ENCODE peak calls at places on chromosomes 5 and 9, in ten cellular contexts. G, X, W, A, F, N, H, J, D and V are unnamed samples.
A peak's percentile ranks its signal among the peaks of the same experiment; 100 is the strongest.

GRCh38 chr5:134007581-134008256 is 2.9 kb upstream of the VDAC1 start:
- DNase-seq in W (no peak), G (no peak), X (no peak), H (no peak), D (no peak), N (no peak), A (no peak), F (no peak), J (peak; percentile 61), V (no peak)

GRCh38 chr9:112570731-112571167 is 84.1 kb downstream of the KIAA1958 start:
- DNase-seq in J (no peak), N (no peak), X (no peak), W (peak; percentile 12), G (no peak), F (no peak), H (no peak), D (no peak), A (peak; percentile 81), V (no peak)

GRCh38 chr5:175895701-175896102 is 24.3 kb downstream of the CPLX2 start:
- DNase-seq in N (no peak), W (no peak), F (no peak), J (no peak), D (peak; percentile 55), A (no peak), H (no peak), G (peak; percentile 55), X (no peak), V (no peak)

GRCh38 chr9:104844710-104845109 is 80.8 kb downstream of the NIPSNAP3B start:
- DNase-seq in D (no peak), F (no peak), A (no peak), X (no peak), N (no peak), W (no peak), H (no peak), J (no peak), G (no peak), V (no peak)

GRCh38 chr9:5800969-5801738 is 31.8 kb downstream of the ERMP1 start:
- DNase-seq in D (no peak), N (no peak), W (no peak), F (no peak), X (no peak), A (no peak), H (no peak), J (peak; percentile 23), G (no peak), V (no peak)

GRCh38 chr5:14818931-14819790 is 52.4 kb downstream of the ANKH start:
- DNase-seq in X (no peak), J (no peak), W (no peak), G (no peak), D (no peak), N (no peak), A (no peak), H (no peak), F (no peak), V (no peak)

GRCh38 chr5:136020383-136021015 is 8.3 kb upstream of the TGFBI start:
- DNase-seq in H (no peak), F (no peak), A (no peak), W (no peak), N (peak; percentile 79), D (no peak), G (peak; percentile 17), X (peak; percentile 96), J (peak; percentile 95), V (no peak)

GRCh38 chr5:13660072-13660471 is 284.4 kb downstream of the DNAH5 start:
- DNase-seq in N (no peak), G (no peak), D (no peak), J (no peak), H (no peak), W (no peak), F (no peak), A (no peak), X (no peak), V (no peak)

GRCh38 chr9:134226221-134226930 is 62.0 kb upstream of the RNU6ATAC start:
- DNase-seq in W (no peak), A (no peak), X (no peak), N (peak; percentile 77), G (no peak), J (peak; percentile 87), D (no peak), F (no peak), H (no peak), V (no peak)

GRCh38 chr9:133647765-133648469 is 11.8 kb downstream of the DBH start:
- DNase-seq in J (no peak), W (no peak), G (no peak), X (no peak), N (no peak), D (no peak), H (no peak), F (no peak), A (no peak), V (no peak)

GRCh38 chr9:87670572-87671264 is 55.2 kb upstream of the CTSL start:
- DNase-seq in J (no peak), X (no peak), G (no peak), W (no peak), F (no peak), H (no peak), A (no peak), N (no peak), D (no peak), V (no peak)

GRCh38 chr9:928363-929042 is 48.0 kb upstream of the DMRT3 start:
- DNase-seq in A (no peak), J (peak; percentile 1), X (no peak), G (no peak), N (peak; percentile 13), H (no peak), W (no peak), D (peak; percentile 42), F (no peak), V (no peak)

GRCh38 chr9:36091028-36091953 is 45.2 kb upstream of the GLIPR2 start:
- DNase-seq in N (peak; percentile 35), X (no peak), F (no peak), W (no peak), A (no peak), J (peak; percentile 73), D (no peak), G (no peak), H (no peak), V (no peak)

GRCh38 chr9:11457809-11458785 is 845.3 kb upstream of the PTPRD start:
- DNase-seq in H (no peak), G (no peak), N (no peak), A (no peak), D (no peak), F (no peak), X (no peak), J (no peak), W (no peak), V (no peak)

GRCh38 chr5:117713585-117714198 is 1139.1 kb upstream of the SEMA6A start:
- DNase-seq in F (no peak), W (no peak), J (peak; percentile 4), X (no peak), G (no peak), A (no peak), N (no peak), D (no peak), H (no peak), V (no peak)

GRCh38 chr9:91192785-91193657 is 168.7 kb downstream of the AUH start:
- DNase-seq in A (peak; percentile 33), H (peak; percentile 72), W (peak; percentile 31), F (no peak), D (no peak), X (peak; percentile 98), J (peak; percentile 99), G (peak; percentile 10), N (peak; percentile 95), V (peak; percentile 87)

GRCh38 chr9:36450110-36450732 is 50.2 kb upstream of the RNF38 start:
- DNase-seq in A (peak; percentile 68), W (peak; percentile 1), J (peak; percentile 68), H (no peak), N (peak; percentile 54), F (no peak), D (peak; percentile 34), G (no peak), X (no peak), V (no peak)

GRCh38 chr9:950139-950538 is 26.3 kb upstream of the DMRT3 start:
- DNase-seq in D (no peak), F (no peak), W (no peak), A (no peak), J (no peak), X (no peak), N (no peak), H (no peak), G (no peak), V (no peak)

GRCh38 chr5:117246386-117246785 is 671.8 kb upstream of the SEMA6A start:
- DNase-seq in A (no peak), W (no peak), G (no peak), J (no peak), F (no peak), D (no peak), H (no peak), X (no peak), N (no peak), V (no peak)

GRCh38 chr9:95923794-95924193 is 48.3 kb downstream of the ERCC6L2 start:
- DNase-seq in F (no peak), N (no peak), G (no peak), J (no peak), W (no peak), X (no peak), A (no peak), H (no peak), D (no peak), V (no peak)

GRCh38 chr9:130805510-130806387 is 29.3 kb upstream of the ABL1 start:
- DNase-seq in X (no peak), H (no peak), G (no peak), N (no peak), A (no peak), W (no peak), J (peak; percentile 30), D (no peak), F (no peak), V (no peak)

GRCh38 chr9:3527653-3527960 is 1.8 kb upstream of the RFX3 start:
- DNase-seq in X (no peak), F (no peak), W (no peak), G (no peak), A (no peak), N (no peak), D (no peak), J (no peak), H (no peak), V (no peak)